ENCODE peak calls at places on chromosome 1, in four cellular contexts. W is colonic mucosa; J is tibial artery; B is CD4-positive, alpha-beta T cell. Y is an unnamed sample. For H3K27me3, the result is how much of the 10 kb centered on the place peaks cover.

GRCh38 chr1:60394436-60394835 is 320.9 kb upstream of the C1orf87 start:
- DNase-seq in W (no peak), J (no peak), B (no peak), Y (no peak)

GRCh38 chr1:93770640-93771039 is 89.0 kb upstream of the BCAR3 start:
- DNase-seq in W (no peak), J (no peak), B (no peak), Y (no peak)

GRCh38 chr1:89833183-89834077 is 12.6 kb downstream of the LRRC8D start:
- DNase-seq in W (no peak), J (no peak), B (no peak), Y (no peak)

GRCh38 chr1:76084029-76084627 is 9.6 kb downstream of the ST6GALNAC3 start:
- DNase-seq in W (no peak), J (no peak), B (no peak), Y (no peak)

GRCh38 chr1:207904377-207904902 is 6.5 kb downstream of the CD34 start:
- DNase-seq in W (no peak), J (no peak), B (no peak), Y (no peak)

GRCh38 chr1:158972841-158973240 is 36.9 kb upstream of the IFI16 start:
- DNase-seq in W (no peak), J (no peak), B (no peak), Y (no peak)

GRCh38 chr1:155277896-155278688 is 829 bp downstream of the HCN3 start:
- DNase-seq in W (peak), J (peak), B (peak), Y (peak)

GRCh38 chr1:240234477-240235225 is 143.0 kb downstream of the FMN2 start:
- DNase-seq in W (no peak), J (no peak), B (no peak), Y (no peak)

GRCh38 chr1:7644906-7645750 is 126.0 kb upstream of the VAMP3 start:
- DNase-seq in W (peak), J (no peak), B (no peak), Y (peak)

GRCh38 chr1:159932296-159933285 is 7.3 kb upstream of the TAGLN2 start:
- DNase-seq in W (no peak), J (no peak), B (no peak), Y (no peak)

DNA sequence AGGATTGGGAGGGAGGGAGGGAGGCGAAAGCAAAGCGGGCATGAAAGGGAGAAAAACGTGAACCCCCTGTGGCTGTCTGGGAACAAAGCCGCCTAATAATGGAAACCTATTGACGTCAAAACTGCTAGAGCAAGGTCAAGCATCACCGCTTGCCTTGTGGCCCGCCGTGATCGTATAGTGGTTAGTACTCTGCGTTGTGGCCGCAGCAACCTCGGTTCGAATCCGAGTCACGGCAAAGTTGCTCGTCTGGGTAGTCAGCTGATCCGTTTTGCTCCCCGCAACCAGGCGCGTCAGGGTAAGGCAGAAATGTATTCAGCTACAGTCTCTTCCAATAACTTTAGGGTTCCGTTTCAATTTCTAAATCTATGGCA is 99.2 kb downstream of the PRKAB2 start:
- DNase-seq in W (no peak), J (no peak), B (no peak), Y (no peak)
- H3K27me3 ChIP-seq in W (under half), J (half or more), B (half or more), Y (half or more)

GRCh38 chr1:33433509-33434362 is 2.8 kb upstream of the PHC2 start:
- DNase-seq in W (peak), J (peak), B (no peak), Y (peak)

GRCh38 chr1:33428661-33429060 is 2.2 kb downstream of the PHC2 start:
- DNase-seq in W (no peak), J (no peak), B (no peak), Y (no peak)

GRCh38 chr1:33429846-33430750 is 797 bp downstream of the PHC2 start:
- DNase-seq in W (no peak), J (no peak), B (no peak), Y (peak)

GRCh38 chr1:33429332-33429731 is 1.6 kb downstream of the PHC2 start:
- DNase-seq in W (no peak), J (no peak), B (no peak), Y (no peak)

GRCh38 chr1:33430751-33431593 is at the start of gene PHC2:
- DNase-seq in W (peak), J (peak), B (peak), Y (peak)
- H3K27me3 ChIP-seq in W (under half), J (under half), B (under half), Y (under half)

GRCh38 chr1:36889478-36889845 is 144.9 kb downstream of the GRIK3 start:
- DNase-seq in W (peak), J (no peak), B (peak), Y (no peak)

GRCh38 chr1:36889846-36890245 is 144.5 kb downstream of the GRIK3 start:
- DNase-seq in W (peak), J (peak), B (peak), Y (no peak)

GRCh38 chr1:36890776-36891175 is 143.5 kb downstream of the GRIK3 start:
- DNase-seq in W (peak), J (peak), B (peak), Y (no peak)

GRCh38 chr1:36900128-36900527 is 134.2 kb downstream of the GRIK3 start:
- DNase-seq in W (no peak), J (no peak), B (no peak), Y (no peak)

DNA sequence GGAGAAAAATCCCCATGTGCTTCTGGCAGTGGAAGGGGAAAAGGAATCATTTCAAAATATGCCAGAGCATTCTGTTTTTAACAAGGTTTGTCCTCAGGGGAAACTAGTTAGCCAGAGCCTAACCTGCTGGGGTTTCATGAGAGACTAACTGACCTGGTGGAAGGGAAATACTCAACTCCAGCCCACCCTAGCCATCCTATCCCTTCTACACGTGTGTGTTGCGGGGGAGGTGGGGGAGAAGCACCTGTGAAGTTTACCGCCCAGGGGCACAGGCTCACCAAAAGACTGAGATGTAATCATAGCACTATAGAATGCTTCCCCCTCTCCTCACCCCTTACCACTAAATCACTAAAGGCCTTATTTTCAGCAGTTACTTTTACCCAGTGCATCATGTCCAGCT is 139.5 kb downstream of the GRIK3 start:
- DNase-seq in W (no peak), J (no peak), B (no peak), Y (no peak)
- H3K27me3 ChIP-seq in W (under half), J (under half), B (under half), Y (under half)

DNA sequence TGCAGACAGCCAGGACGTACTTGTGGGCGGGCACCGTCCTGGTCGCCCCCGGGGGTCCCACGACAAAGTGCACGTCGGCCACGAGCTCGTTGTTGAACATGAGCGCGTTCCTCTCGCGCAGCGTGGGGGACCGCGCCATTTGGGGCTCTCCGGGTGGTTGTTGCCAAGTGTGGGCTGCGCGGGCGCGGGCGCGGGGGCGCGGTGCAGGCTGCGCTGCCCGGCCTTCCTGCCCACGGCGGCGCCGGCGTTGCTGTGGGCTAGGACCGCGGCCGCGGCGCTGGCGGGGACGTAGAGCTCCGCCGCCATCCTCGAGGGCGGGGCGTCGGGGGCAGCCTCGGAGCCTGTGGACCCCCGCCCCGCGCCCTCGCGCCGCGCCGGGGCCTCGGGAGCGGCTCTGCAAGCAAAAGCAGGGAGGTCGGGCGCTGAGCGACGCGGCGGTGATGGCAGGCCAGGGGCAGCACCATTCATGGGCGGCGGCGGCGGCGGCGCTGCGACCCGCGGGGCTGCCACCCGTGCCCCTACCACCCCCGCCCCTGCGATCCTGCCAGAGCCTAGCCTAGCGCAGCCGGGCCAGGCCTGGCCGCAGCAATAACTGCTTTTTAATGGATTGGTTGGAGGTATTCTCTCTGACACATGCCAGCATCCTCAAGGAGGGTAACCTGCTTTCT is 10.4 kb downstream of the CNR2 start:
- DNase-seq in W (no peak), J (no peak), B (no peak), Y (no peak)
- H3K27me3 ChIP-seq in W (under half), J (under half), B (under half), Y (under half)

DNA sequence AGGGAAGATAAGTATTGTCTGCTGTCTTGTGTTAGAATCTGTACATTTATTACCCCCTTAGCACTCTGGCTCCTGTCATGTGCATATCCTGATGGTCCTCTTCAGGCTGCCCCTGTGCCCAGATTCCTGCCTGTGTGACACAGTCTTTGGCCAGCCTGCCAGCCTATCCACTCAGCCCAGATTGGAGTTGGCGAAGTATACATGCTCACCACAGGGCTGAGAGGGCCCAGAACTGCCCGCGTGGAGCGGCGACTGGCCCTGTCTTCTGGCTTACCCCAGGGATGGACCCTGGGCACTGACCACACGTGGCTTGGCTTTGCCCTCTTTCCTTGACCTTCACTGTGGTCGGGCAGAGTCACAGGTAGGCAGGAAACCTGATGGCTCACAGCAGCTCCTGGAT is 11.4 kb downstream of the RNF220 start:
- DNase-seq in W (no peak), J (no peak), B (no peak), Y (no peak)
- H3K27me3 ChIP-seq in W (half or more), J (half or more), B (half or more), Y (half or more)